ENCODE peak calls at places on chromosome 5, in four cellular contexts. B, U, T and J are unnamed samples.

GRCh38 chr5:148899993-148900392 is 73.6 kb downstream of the ADRB2 start:
- DNase-seq in U (no peak), T (no peak), B (no peak), J (no peak)

GRCh38 chr5:62206150-62206829 is 99.7 kb upstream of the KIF2A start:
- DNase-seq in U (no peak), B (no peak), T (no peak), J (peak)

GRCh38 chr5:132253452-132254320 is 3.8 kb upstream of the PDLIM4 start:
- DNase-seq in B (no peak), T (no peak), U (no peak), J (no peak)

GRCh38 chr5:140372971-140373487 is 13.0 kb downstream of the SLC4A9 start:
- DNase-seq in B (peak), U (peak), T (peak), J (no peak)

GRCh38 chr5:103327893-103328292 is 69.3 kb downstream of the MACIR start:
- DNase-seq in U (no peak), T (no peak), B (no peak), J (no peak)

GRCh38 chr5:81719743-81720142 is 31.2 kb downstream of the SSBP2 start:
- DNase-seq in U (no peak), B (no peak), T (no peak), J (no peak)

GRCh38 chr5:154756203-154756870 is 1.2 kb downstream of the LARP1 start:
- DNase-seq in U (peak), T (peak), B (peak), J (peak)

GRCh38 chr5:125317546-125317995 is 571.1 kb upstream of the ZNF608 start:
- DNase-seq in U (no peak), B (no peak), T (no peak), J (no peak)

GRCh38 chr5:148237795-148238194 is 530 bp upstream of the MARCOL start:
- DNase-seq in B (no peak), T (no peak), U (no peak), J (no peak)

GRCh38 chr5:3091040-3091774 is 339.7 kb upstream of the IRX2 start:
- DNase-seq in U (no peak), B (no peak), T (no peak), J (no peak)

GRCh38 chr5:57157666-57158065 is 16.2 kb upstream of the GPBP1 start:
- DNase-seq in U (no peak), B (no peak), T (no peak), J (no peak)

GRCh38 chr5:57157191-57157590 is 16.7 kb upstream of the GPBP1 start:
- DNase-seq in T (no peak), U (no peak), B (no peak), J (no peak)

DNA sequence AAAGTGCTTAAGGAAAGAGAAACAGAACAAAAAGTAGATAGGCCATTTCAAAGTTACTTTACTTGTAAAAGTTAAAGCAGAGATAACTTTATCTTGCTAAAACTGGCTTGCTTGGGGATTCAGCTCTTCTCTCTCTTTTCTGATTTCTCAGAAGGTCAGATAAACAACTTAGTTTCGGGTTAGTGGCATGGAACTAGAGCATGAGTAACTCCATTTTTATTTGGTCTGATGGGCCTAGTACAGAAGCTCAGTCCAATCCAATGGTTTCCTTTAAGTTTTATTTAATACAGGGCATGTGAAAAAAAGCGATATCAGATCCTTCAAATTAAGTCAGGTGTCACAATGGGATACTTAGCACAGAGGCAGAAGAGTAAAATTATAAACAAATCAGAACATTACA is 18.8 kb upstream of the GPBP1 start:
- DNase-seq in B (no peak), T (no peak), U (no peak), J (no peak)
- H3K27ac ChIP-seq in B (no peak), T (no peak), U (no peak), J (no peak)

GRCh38 chr5:14038341-14038959 is 94.0 kb upstream of the DNAH5 start:
- DNase-seq in B (no peak), T (no peak), U (no peak), J (no peak)

GRCh38 chr5:14036947-14037346 is 92.5 kb upstream of the DNAH5 start:
- DNase-seq in T (no peak), U (no peak), B (no peak), J (no peak)

GRCh38 chr5:14035859-14036440 is 91.5 kb upstream of the DNAH5 start:
- DNase-seq in U (no peak), B (peak), T (no peak), J (no peak)

GRCh38 chr5:14034991-14035390 is 90.5 kb upstream of the DNAH5 start:
- DNase-seq in T (no peak), B (no peak), U (no peak), J (no peak)

DNA sequence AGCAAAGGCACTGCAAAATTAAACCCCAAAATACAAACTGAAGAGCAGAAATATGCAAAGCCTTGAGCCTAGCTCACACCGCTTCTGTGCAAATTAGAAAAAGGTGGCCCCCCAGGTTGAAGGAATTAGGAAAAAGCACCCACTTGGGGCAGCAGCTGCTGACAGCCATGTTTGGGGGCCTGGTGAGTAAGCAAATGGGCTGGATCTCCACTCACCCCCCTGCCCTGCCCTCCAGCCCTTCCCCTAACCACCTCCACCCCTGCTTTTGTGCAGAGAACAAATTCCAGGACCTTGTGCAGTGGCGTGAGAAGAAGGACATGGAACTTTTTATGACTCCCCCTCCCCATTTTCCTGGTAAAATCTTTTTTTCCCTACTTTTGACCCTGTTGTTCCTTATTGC is 92.0 kb upstream of the DNAH5 start:
- DNase-seq in B (no peak), U (no peak), T (no peak), J (no peak)
- H3K27ac ChIP-seq in B (no peak), U (peak), T (no peak), J (no peak)

GRCh38 chr5:42036379-42036778 is 111.3 kb downstream of the FBXO4 start:
- DNase-seq in T (no peak), U (no peak), B (no peak), J (no peak)
- H3K27ac ChIP-seq in T (no peak), U (no peak), B (no peak), J (no peak)

GRCh38 chr5:157365732-157366131 is 94.3 kb upstream of the NIPAL4 start:
- DNase-seq in U (no peak), B (no peak), T (no peak), J (no peak)

GRCh38 chr5:157369507-157369906 is 90.5 kb upstream of the NIPAL4 start:
- DNase-seq in U (no peak), B (no peak), T (no peak), J (no peak)

GRCh38 chr5:157362982-157363381 is 97.0 kb upstream of the NIPAL4 start:
- DNase-seq in U (no peak), B (no peak), T (no peak), J (no peak)

GRCh38 chr5:157370967-157371366 is 89.0 kb upstream of the NIPAL4 start:
- DNase-seq in U (no peak), T (no peak), B (no peak), J (no peak)

DNA sequence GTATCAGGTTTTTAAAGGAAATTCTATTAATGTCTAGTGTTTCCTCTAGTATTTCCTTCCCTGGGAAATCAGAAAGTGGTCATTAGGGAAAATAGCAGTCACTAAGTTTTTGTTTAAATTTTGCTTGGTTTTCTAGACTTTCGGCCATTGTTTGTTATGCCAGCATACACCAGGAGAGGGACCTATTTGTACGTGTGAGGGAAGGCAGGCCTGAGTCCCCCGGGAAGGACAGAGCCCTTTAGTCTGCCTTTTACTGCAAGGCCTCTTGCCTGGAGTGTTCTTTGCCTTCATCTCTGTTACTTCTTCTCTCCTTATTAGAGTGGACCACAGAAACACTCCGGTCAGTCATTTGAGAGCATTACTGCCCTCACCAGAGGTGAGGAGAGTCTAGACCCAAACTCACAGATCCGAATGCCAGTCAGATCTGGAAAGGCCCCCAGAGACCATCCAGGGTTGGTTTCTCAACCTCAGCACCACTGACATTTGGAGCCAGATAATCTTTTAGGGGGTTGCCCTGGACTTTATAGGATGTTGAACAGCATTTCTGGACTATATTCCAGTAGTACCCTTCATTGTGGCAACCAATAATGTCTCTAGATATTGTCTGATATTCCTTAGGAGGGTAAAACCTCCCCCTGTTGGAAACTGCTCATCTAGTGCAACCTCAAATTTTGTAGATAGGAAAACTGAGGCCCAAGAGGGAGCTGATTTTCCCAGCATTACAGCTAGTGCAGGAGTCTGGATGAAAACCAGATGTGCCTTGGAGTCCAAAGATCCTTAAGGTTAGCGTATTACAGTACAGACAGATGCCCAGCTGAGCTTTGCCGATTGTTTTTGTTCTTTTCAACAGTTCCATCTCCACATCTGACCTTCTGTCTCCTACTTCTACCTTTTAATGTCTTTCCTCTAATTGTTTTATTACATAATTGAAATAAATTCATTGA is 93.0 kb upstream of the NIPAL4 start:
- DNase-seq in U (peak), T (no peak), B (peak), J (peak)
- H3K27ac ChIP-seq in U (no peak), T (no peak), B (no peak), J (no peak)

GRCh38 chr5:34803974-34804373 is 35.0 kb upstream of the TTC23L start:
- DNase-seq in T (no peak), U (no peak), B (no peak), J (no peak)
- H3K27ac ChIP-seq in T (no peak), U (peak), B (no peak), J (no peak)

DNA sequence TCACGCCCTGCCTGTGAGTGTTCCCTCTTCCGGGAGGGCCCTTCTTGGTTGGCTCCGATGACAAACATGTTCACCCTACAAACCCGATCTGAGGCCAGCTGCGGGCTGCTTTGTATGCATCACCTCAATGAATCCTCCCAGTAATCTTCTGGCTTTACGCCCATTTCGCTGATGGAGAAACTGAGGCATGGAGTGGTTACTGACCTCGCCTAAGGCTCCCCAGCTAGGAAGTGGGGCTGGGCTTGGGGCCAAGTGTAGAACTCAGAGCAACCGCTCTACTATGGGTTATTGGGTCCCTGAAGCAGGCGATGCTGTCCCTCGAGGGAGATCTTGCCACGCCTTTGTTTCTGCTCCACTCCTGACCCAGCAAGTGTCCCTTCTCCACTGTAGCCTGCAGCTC is 38.2 kb upstream of the RPL26L1 start:
- DNase-seq in T (no peak), U (no peak), B (no peak), J (no peak)
- H3K27ac ChIP-seq in T (no peak), U (no peak), B (peak), J (no peak)

GRCh38 chr5:180333661-180334060 is 19.5 kb downstream of the GFPT2 start:
- DNase-seq in B (no peak), U (no peak), T (no peak), J (no peak)
- H3K27ac ChIP-seq in B (no peak), U (no peak), T (no peak), J (no peak)

GRCh38 chr5:143207058-143207457 is 196.4 kb downstream of the NR3C1 start:
- DNase-seq in T (no peak), B (no peak), U (no peak), J (no peak)
- H3K27ac ChIP-seq in T (no peak), B (no peak), U (no peak), J (no peak)